ENCODE peak calls at places on chromosomes 2 and 18, in four cellular contexts. One of them, this sample, is unnamed.

GRCh38 chr2:225814554-225814953 is 415.0 kb downstream of the NYAP2 start:
- DNase-seq in K562: no peak
- DNase-seq in HepG2: no peak
- DNase-seq in A549: no peak
- DNase-seq in this sample: no peak

GRCh38 chr2:74421248-74421870 is at the start of the genes C2orf81 and WDR54:
- DNase-seq in K562: peak
- DNase-seq in HepG2: peak
- DNase-seq in A549: peak
- DNase-seq in this sample: peak

GRCh38 chr2:11748018-11748860 is 1.8 kb downstream of the LPIN1 start:
- DNase-seq in K562: peak
- DNase-seq in A549: no peak
- DNase-seq in HepG2: no peak
- DNase-seq in this sample: no peak

GRCh38 chr2:216569765-216570164 is 63.5 kb upstream of the IGFBP2 start:
- DNase-seq in A549: no peak
- DNase-seq in HepG2: no peak
- DNase-seq in K562: no peak
- DNase-seq in this sample: no peak

GRCh38 chr18:63161032-63161727 is 158.4 kb downstream of the BCL2 start:
- DNase-seq in K562: no peak
- DNase-seq in HepG2: no peak
- DNase-seq in A549: no peak
- DNase-seq in this sample: no peak

GRCh38 chr18:11454021-11454420 is 155.4 kb upstream of the SLC35G4 start:
- DNase-seq in A549: no peak
- DNase-seq in HepG2: no peak
- DNase-seq in K562: no peak
- DNase-seq in this sample: no peak

GRCh38 chr2:128318776-128319456 is at the start of gene HS6ST1:
- DNase-seq in HepG2: peak
- DNase-seq in A549: peak
- DNase-seq in K562: peak
- DNase-seq in this sample: peak

GRCh38 chr18:989423-989822 is 84.8 kb downstream of the ADCYAP1 start:
- DNase-seq in K562: no peak
- DNase-seq in A549: no peak
- DNase-seq in HepG2: no peak
- DNase-seq in this sample: no peak

GRCh38 chr18:8142131-8142711 is 467.0 kb upstream of the RAB12 start:
- DNase-seq in K562: peak
- DNase-seq in HepG2: no peak
- DNase-seq in A549: no peak
- DNase-seq in this sample: no peak

GRCh38 chr2:62215306-62216064 is 19.6 kb downstream of the B3GNT2 start:
- DNase-seq in HepG2: no peak
- DNase-seq in A549: no peak
- DNase-seq in K562: peak
- DNase-seq in this sample: no peak

GRCh38 chr18:43108882-43109281 is 6.6 kb downstream of the RIT2 start:
- DNase-seq in A549: no peak
- DNase-seq in K562: no peak
- DNase-seq in HepG2: no peak
- DNase-seq in this sample: no peak

GRCh38 chr2:27591745-27592144 is 8.9 kb downstream of the ZNF512 start:
- DNase-seq in HepG2: no peak
- DNase-seq in A549: no peak
- DNase-seq in K562: no peak
- DNase-seq in this sample: no peak

GRCh38 chr2:241217320-241218031 is 29.0 kb downstream of the ANO7 start:
- DNase-seq in K562: peak
- DNase-seq in HepG2: peak
- DNase-seq in A549: peak
- DNase-seq in this sample: peak

GRCh38 chr18:2410688-2411087 is 160.6 kb downstream of the METTL4 start:
- DNase-seq in HepG2: no peak
- DNase-seq in K562: no peak
- DNase-seq in A549: no peak
- DNase-seq in this sample: no peak

GRCh38 chr2:190863946-190864345 is 16.7 kb upstream of the GLS start:
- DNase-seq in K562: no peak
- DNase-seq in HepG2: no peak
- DNase-seq in A549: no peak
- DNase-seq in this sample: no peak

GRCh38 chr18:45006934-45007333 is 326.2 kb downstream of the SETBP1 start:
- DNase-seq in K562: no peak
- DNase-seq in HepG2: no peak
- DNase-seq in A549: no peak
- DNase-seq in this sample: no peak

GRCh38 chr2:21633531-21634310 is 510.0 kb downstream of the TDRD15 start:
- DNase-seq in K562: no peak
- DNase-seq in HepG2: no peak
- DNase-seq in A549: no peak
- DNase-seq in this sample: no peak

GRCh38 chr2:178250429-178250828 is 56.1 kb downstream of the OSBPL6 start:
- DNase-seq in HepG2: no peak
- DNase-seq in A549: no peak
- DNase-seq in K562: no peak
- DNase-seq in this sample: no peak

GRCh38 chr2:36734304-36734703 is 37.8 kb downstream of the VIT start:
- DNase-seq in HepG2: no peak
- DNase-seq in K562: peak
- DNase-seq in A549: no peak
- DNase-seq in this sample: no peak

GRCh38 chr2:219021591-219021990 is 19.7 kb downstream of the CFAP65 start:
- DNase-seq in HepG2: no peak
- DNase-seq in K562: no peak
- DNase-seq in A549: no peak
- DNase-seq in this sample: no peak

GRCh38 chr2:198220727-198221337 is 416.4 kb downstream of the PLCL1 start:
- DNase-seq in K562: no peak
- DNase-seq in HepG2: no peak
- DNase-seq in A549: no peak
- DNase-seq in this sample: no peak

GRCh38 chr2:106546376-106546990 is 59.3 kb downstream of the CD8B2 start:
- DNase-seq in K562: no peak
- DNase-seq in HepG2: no peak
- DNase-seq in A549: no peak
- DNase-seq in this sample: no peak

GRCh38 chr2:63425606-63426005 is 162.7 kb downstream of the WDPCP start:
- DNase-seq in HepG2: no peak
- DNase-seq in A549: no peak
- DNase-seq in K562: no peak
- DNase-seq in this sample: no peak

GRCh38 chr18:68735498-68736343 is 20.8 kb upstream of the TMX3 start:
- DNase-seq in HepG2: peak
- DNase-seq in A549: peak
- DNase-seq in K562: peak
- DNase-seq in this sample: no peak

GRCh38 chr2:101113441-101114267 is 37.5 kb downstream of the TBC1D8 start:
- DNase-seq in K562: no peak
- DNase-seq in HepG2: peak
- DNase-seq in A549: peak
- DNase-seq in this sample: peak

GRCh38 chr18:30616414-30616813 is 426.1 kb downstream of the DSC3 start:
- DNase-seq in A549: no peak
- DNase-seq in HepG2: no peak
- DNase-seq in K562: no peak
- DNase-seq in this sample: no peak

GRCh38 chr2:84201158-84201557 is 257.9 kb downstream of the SUCLG1 start:
- DNase-seq in K562: no peak
- DNase-seq in A549: no peak
- DNase-seq in HepG2: no peak
- DNase-seq in this sample: no peak

DNA sequence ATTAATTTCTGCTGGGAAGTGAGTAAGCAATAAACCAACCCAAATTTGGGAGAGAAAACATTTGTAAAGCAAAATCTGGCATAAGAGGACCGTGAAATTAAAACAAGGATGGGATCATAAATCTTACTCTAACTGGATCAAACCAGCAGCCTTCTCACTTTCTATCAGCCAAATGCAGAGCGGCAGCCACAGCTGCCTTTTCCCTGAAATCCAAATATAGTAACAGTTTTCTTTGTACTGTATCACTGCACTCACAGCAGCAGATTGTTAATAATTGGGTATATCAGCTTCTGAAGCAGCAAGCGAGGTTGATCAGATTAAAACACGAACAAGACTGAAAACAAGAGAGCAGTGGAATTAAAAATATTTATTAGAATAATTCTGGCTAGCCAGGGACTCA is 245.2 kb upstream of the REG3G start:
- DNase-seq in K562: no peak
- DNase-seq in A549: no peak
- DNase-seq in HepG2: no peak
- DNase-seq in this sample: no peak
- TF ChIP-seq JUN in K562: no peak
- TF ChIP-seq JUN in A549: no peak
- TF ChIP-seq JUN in HepG2: no peak
- TF ChIP-seq JUN in this sample: no peak

GRCh38 chr2:47167149-47167548 is 12.0 kb upstream of the STPG4 start:
- DNase-seq in A549: no peak
- DNase-seq in HepG2: no peak
- DNase-seq in K562: no peak
- DNase-seq in this sample: no peak
- TF ChIP-seq ESRRA in A549: no peak
- TF ChIP-seq ESRRA in HepG2: no peak
- TF ChIP-seq ESRRA in K562: no peak
- TF ChIP-seq ESRRA in this sample: no peak

GRCh38 chr2:568639-568963 is 108.6 kb downstream of the TMEM18 start:
- DNase-seq in HepG2: no peak
- DNase-seq in K562: no peak
- DNase-seq in A549: no peak
- DNase-seq in this sample: no peak

GRCh38 chr2:567865-568638 is 109.2 kb downstream of the TMEM18 start:
- DNase-seq in HepG2: no peak
- DNase-seq in A549: no peak
- DNase-seq in K562: no peak
- DNase-seq in this sample: no peak

GRCh38 chr2:567496-567864 is 109.7 kb downstream of the TMEM18 start:
- DNase-seq in A549: no peak
- DNase-seq in K562: no peak
- DNase-seq in HepG2: no peak
- DNase-seq in this sample: no peak

GRCh38 chr2:564471-565181 is 112.6 kb downstream of the TMEM18 start:
- DNase-seq in HepG2: no peak
- DNase-seq in A549: no peak
- DNase-seq in K562: no peak
- DNase-seq in this sample: no peak

GRCh38 chr2:566379-567313 is 110.6 kb downstream of the TMEM18 start:
- DNase-seq in A549: no peak
- DNase-seq in K562: no peak
- DNase-seq in HepG2: no peak
- DNase-seq in this sample: no peak
- TF ChIP-seq JUN in A549: no peak
- TF ChIP-seq JUN in K562: no peak
- TF ChIP-seq JUN in HepG2: no peak
- TF ChIP-seq JUN in this sample: no peak

DNA sequence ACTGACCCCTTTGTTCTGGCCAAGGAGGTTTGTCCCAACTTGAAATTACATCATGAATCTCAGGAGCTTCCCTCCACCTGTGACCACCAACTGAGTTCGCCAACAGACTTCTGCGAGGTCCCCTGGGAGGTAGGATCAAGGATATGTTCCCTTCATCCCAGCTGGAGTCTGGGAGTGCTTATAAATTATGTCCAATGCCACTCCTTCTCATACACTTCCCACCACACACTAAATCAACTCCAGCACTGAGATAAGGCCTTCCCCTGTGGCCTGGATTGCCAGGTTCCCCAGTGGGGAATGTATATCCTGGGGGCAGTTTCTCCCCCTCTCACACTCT is 99.2 kb downstream of the RND3 start:
- DNase-seq in A549: no peak
- DNase-seq in K562: no peak
- DNase-seq in HepG2: no peak
- DNase-seq in this sample: no peak
- TF ChIP-seq ESRRA in A549: no peak
- TF ChIP-seq ESRRA in K562: no peak
- TF ChIP-seq ESRRA in HepG2: no peak
- TF ChIP-seq ESRRA in this sample: no peak

DNA sequence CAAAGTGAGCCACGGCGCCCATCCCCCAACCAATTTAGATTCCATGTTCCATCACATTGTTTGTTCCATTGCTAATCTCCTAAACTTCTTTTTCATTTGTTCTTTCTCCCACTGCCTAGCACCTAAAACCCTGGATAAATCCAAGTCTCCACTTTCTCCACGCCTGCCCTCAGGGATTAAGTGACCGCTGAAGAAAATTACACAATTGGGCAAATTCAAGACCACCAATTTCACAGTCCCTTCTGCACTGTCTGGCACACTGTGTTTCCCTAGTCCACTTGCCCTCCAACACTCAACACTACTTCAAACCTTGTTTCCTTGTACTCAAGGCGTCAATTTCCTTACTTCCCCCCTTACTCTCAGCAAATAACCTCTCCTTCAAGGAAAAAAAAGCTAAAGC is 5.1 kb upstream of the UBXN4 start:
- DNase-seq in HepG2: no peak
- DNase-seq in A549: no peak
- DNase-seq in K562: no peak
- DNase-seq in this sample: no peak
- TF ChIP-seq JUN in HepG2: no peak
- TF ChIP-seq JUN in A549: no peak
- TF ChIP-seq JUN in K562: no peak
- TF ChIP-seq JUN in this sample: no peak

GRCh38 chr18:51614967-51615571 is 417.6 kb upstream of the MEX3C start:
- DNase-seq in A549: peak
- DNase-seq in HepG2: no peak
- DNase-seq in K562: no peak
- DNase-seq in this sample: no peak

GRCh38 chr18:51610481-51610880 is 413.0 kb upstream of the MEX3C start:
- DNase-seq in A549: no peak
- DNase-seq in K562: no peak
- DNase-seq in HepG2: no peak
- DNase-seq in this sample: no peak

GRCh38 chr18:51617167-51617566 is 419.7 kb upstream of the MEX3C start:
- DNase-seq in HepG2: no peak
- DNase-seq in K562: no peak
- DNase-seq in A549: peak
- DNase-seq in this sample: no peak

GRCh38 chr18:51611326-51611725 is 413.8 kb upstream of the MEX3C start:
- DNase-seq in A549: no peak
- DNase-seq in K562: no peak
- DNase-seq in HepG2: no peak
- DNase-seq in this sample: no peak

DNA sequence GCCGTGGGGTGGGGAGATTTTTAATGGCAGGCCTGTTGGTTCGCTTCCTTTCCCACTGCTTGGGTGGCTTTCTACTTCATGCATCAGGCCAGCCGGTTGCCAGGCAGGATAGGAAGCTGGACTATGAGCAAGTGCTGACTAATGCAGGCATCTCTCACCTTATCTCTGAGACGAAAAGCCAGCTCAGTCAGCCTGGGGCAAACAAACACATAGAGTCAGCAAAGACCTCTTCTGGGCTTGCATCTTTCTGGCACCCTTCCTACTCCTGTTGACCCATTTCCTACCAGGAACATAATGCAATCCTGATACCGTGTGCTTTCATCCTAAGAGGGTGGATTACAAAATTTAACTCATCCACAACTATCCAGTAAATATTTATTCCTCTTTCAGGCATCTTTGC is 416.6 kb upstream of the MEX3C start:
- DNase-seq in HepG2: peak
- DNase-seq in A549: peak
- DNase-seq in K562: no peak
- DNase-seq in this sample: no peak
- TF ChIP-seq ESRRA in HepG2: no peak
- TF ChIP-seq ESRRA in A549: no peak
- TF ChIP-seq ESRRA in K562: no peak
- TF ChIP-seq ESRRA in this sample: no peak

This sample was measured in WTC11.